ENCODE peak calls at places on chromosomes 4 and X, in nine cellular contexts. Y, W, R, S, F, Q, V, L and N are unnamed samples.

GRCh38 chrX:77505227-77505626 is 58.0 kb downstream of the FGF16 start:
- DNase-seq in Y (no peak), W (peak), R (no peak), S (no peak), F (no peak), Q (no peak), V (no peak), L (no peak), N (no peak)

GRCh38 chr4:6777636-6778281 is 4.8 kb upstream of the KIAA0232 start:
- DNase-seq in Y (no peak), W (no peak), R (no peak), S (no peak), F (no peak), Q (no peak), V (no peak), L (no peak), N (no peak)

GRCh38 chr4:184016742-184017668 is 111.9 kb downstream of the STOX2 start:
- DNase-seq in Y (no peak), W (peak), R (no peak), S (no peak), F (no peak), Q (no peak), V (no peak), L (no peak), N (no peak)

GRCh38 chr4:76892601-76893000 is 5.3 kb downstream of the SOWAHB start:
- DNase-seq in Y (no peak), W (no peak), R (no peak), S (no peak), F (no peak), Q (no peak), V (peak), L (no peak), N (no peak)

GRCh38 chrX:39984191-39984956 is 113.4 kb downstream of the BCOR start:
- DNase-seq in Y (no peak), W (peak), R (no peak), S (no peak), F (no peak), Q (no peak), V (peak), L (no peak), N (no peak)

GRCh38 chr4:65437102-65437501 is 233.2 kb downstream of the EPHA5 start:
- DNase-seq in Y (no peak), W (no peak), R (no peak), S (no peak), F (no peak), Q (no peak), V (no peak), L (no peak), N (no peak)

GRCh38 chr4:4762909-4763814 is 96.3 kb upstream of the MSX1 start:
- DNase-seq in Y (no peak), W (peak), R (no peak), S (no peak), F (no peak), Q (peak), V (no peak), L (no peak), N (no peak)

GRCh38 chr4:20356565-20356964 is 104.9 kb downstream of the SLIT2 start:
- DNase-seq in Y (no peak), W (peak), R (no peak), S (no peak), F (peak), Q (no peak), V (no peak), L (no peak), N (peak)

GRCh38 chr4:176964116-176964691 is 171.5 kb upstream of the VEGFC start:
- DNase-seq in Y (no peak), W (peak), R (no peak), S (no peak), F (no peak), Q (no peak), V (peak), L (no peak), N (no peak)

GRCh38 chr4:158314756-158315487 is 104.6 kb downstream of the TMEM144 start:
- DNase-seq in Y (no peak), W (peak), R (no peak), S (no peak), F (no peak), Q (peak), V (peak), L (no peak), N (peak)

GRCh38 chr4:2788532-2789103 is 4.3 kb upstream of the SH3BP2 start:
- DNase-seq in Y (peak), W (peak), R (no peak), S (no peak), F (peak), Q (no peak), V (no peak), L (no peak), N (no peak)

GRCh38 chr4:107258359-107258758 is 222.2 kb upstream of the DKK2 start:
- DNase-seq in Y (no peak), W (peak), R (no peak), S (no peak), F (no peak), Q (no peak), V (no peak), L (no peak), N (no peak)

GRCh38 chr4:165721815-165722214 is 151.2 kb upstream of the TLL1 start:
- DNase-seq in Y (no peak), W (no peak), R (no peak), S (no peak), F (no peak), Q (no peak), V (no peak), L (no peak), N (no peak)

GRCh38 chr4:144787365-144788263 is 141.7 kb downstream of the HHIP start:
- DNase-seq in Y (no peak), W (peak), R (no peak), S (no peak), F (no peak), Q (no peak), V (peak), L (no peak), N (peak)

GRCh38 chrX:123976671-123977316 is 15.3 kb downstream of the STAG2 start:
- DNase-seq in Y (no peak), W (no peak), R (no peak), S (no peak), F (no peak), Q (peak), V (peak), L (no peak), N (peak)

GRCh38 chrX:10634681-10635161 is 14.3 kb upstream of the MID1 start:
- DNase-seq in Y (no peak), W (peak), R (no peak), S (no peak), F (no peak), Q (peak), V (no peak), L (no peak), N (peak)

GRCh38 chr4:101224358-101225218 is 122.7 kb downstream of the PPP3CA start:
- DNase-seq in Y (no peak), W (no peak), R (no peak), S (no peak), F (no peak), Q (no peak), V (no peak), L (no peak), N (no peak)

GRCh38 chr4:137647375-137647774 is 115.1 kb upstream of the PCDH18 start:
- DNase-seq in Y (no peak), W (no peak), R (no peak), S (no peak), F (no peak), Q (no peak), V (no peak), L (no peak), N (no peak)

GRCh38 chrX:124736553-124737240 is 390.3 kb downstream of the SH2D1A start:
- DNase-seq in Y (no peak), W (no peak), R (no peak), S (peak), F (no peak), Q (no peak), V (no peak), L (peak), N (no peak)

GRCh38 chr4:114151-114550 is 10.2 kb upstream of the ZNF718 start:
- DNase-seq in Y (no peak), W (no peak), R (no peak), S (no peak), F (no peak), Q (no peak), V (peak), L (no peak), N (no peak)

GRCh38 chr4:91448668-91449330 is 855.0 kb upstream of the GRID2 start:
- DNase-seq in Y (no peak), W (peak), R (no peak), S (no peak), F (no peak), Q (no peak), V (no peak), L (no peak), N (peak)

GRCh38 chrX:109872021-109872730 is 130.7 kb upstream of the TMEM164 start:
- DNase-seq in Y (no peak), W (peak), R (no peak), S (no peak), F (no peak), Q (no peak), V (no peak), L (no peak), N (no peak)

GRCh38 chrX:35380808-35381700 is 417.1 kb upstream of the MAGEB16 start:
- DNase-seq in Y (no peak), W (peak), R (no peak), S (no peak), F (no peak), Q (no peak), V (peak), L (no peak), N (peak)

GRCh38 chr4:183821090-183821853 is 83.8 kb upstream of the STOX2 start:
- DNase-seq in Y (no peak), W (no peak), R (no peak), S (no peak), F (no peak), Q (no peak), V (no peak), L (no peak), N (no peak)

GRCh38 chr4:44279469-44279868 is 169.1 kb downstream of the KCTD8 start:
- DNase-seq in Y (no peak), W (no peak), R (no peak), S (no peak), F (no peak), Q (no peak), V (no peak), L (no peak), N (no peak)

GRCh38 chrX:131633285-131633917 is 89.5 kb downstream of the OR13H1 start:
- DNase-seq in Y (peak), W (peak), R (peak), S (peak), F (peak), Q (peak), V (peak), L (peak), N (peak)

GRCh38 chr4:182015893-182016292 is 227.3 kb upstream of the TENM3 start:
- DNase-seq in Y (no peak), W (peak), R (no peak), S (no peak), F (no peak), Q (no peak), V (no peak), L (no peak), N (peak)

GRCh38 chr4:176238819-176239218 is 30.2 kb downstream of the ASB5 start:
- DNase-seq in Y (no peak), W (peak), R (no peak), S (no peak), F (no peak), Q (no peak), V (no peak), L (no peak), N (no peak)

GRCh38 chr4:26787461-26788340 is 72.9 kb upstream of the STIM2 start:
- DNase-seq in Y (peak), W (peak), R (peak), S (no peak), F (no peak), Q (no peak), V (peak), L (peak), N (peak)

GRCh38 chrX:54808109-54808604 is 612 bp downstream of the MAGED2 start:
- DNase-seq in Y (peak), W (peak), R (peak), S (no peak), F (peak), Q (no peak), V (no peak), L (peak), N (no peak)

GRCh38 chrX:112521658-112522057 is 158.1 kb downstream of the LHFPL1 start:
- DNase-seq in Y (no peak), W (no peak), R (no peak), S (no peak), F (no peak), Q (no peak), V (no peak), L (no peak), N (no peak)